ENCODE peak calls at places on chromosome 5, in five cellular contexts. O is GM12878, L is HTR-8/SVneo, C is fibroblast of the conjunctiva, T is G401. Q is an unnamed sample.

GRCh38 chr5:173474881-173475287 is 141.6 kb downstream of the BOD1 start:
- DNase-seq in O (no peak), L (no peak), C (peak), T (peak), Q (no peak)

GRCh38 chr5:8413975-8414374 is 545.0 kb downstream of the MTRR start:
- DNase-seq in O (no peak), L (no peak), C (no peak), T (no peak), Q (no peak)

GRCh38 chr5:56323505-56323904 is 90.4 kb upstream of the ANKRD55 start:
- DNase-seq in O (no peak), L (peak), C (no peak), T (no peak), Q (no peak)

GRCh38 chr5:157219491-157220271 is 39.0 kb downstream of the ITK start:
- DNase-seq in O (peak), L (no peak), C (no peak), T (peak), Q (no peak)

GRCh38 chr5:139792218-139792617 is 3.4 kb upstream of the PSD2 start:
- DNase-seq in O (no peak), L (no peak), C (no peak), T (no peak), Q (no peak)

GRCh38 chr5:171387970-171388815 is 544 bp downstream of the NPM1 start:
- DNase-seq in O (peak), L (peak), C (peak), T (peak), Q (peak)

GRCh38 chr5:160378325-160378724 is 7.9 kb upstream of the C1QTNF2 start:
- DNase-seq in O (no peak), L (no peak), C (no peak), T (no peak), Q (no peak)

GRCh38 chr5:34998058-34998789 is 49.5 kb downstream of the AGXT2 start:
- DNase-seq in O (no peak), L (no peak), C (peak), T (peak), Q (peak)

GRCh38 chr5:178483620-178484019 is 106.6 kb downstream of the COL23A1 start:
- DNase-seq in O (no peak), L (no peak), C (no peak), T (no peak), Q (no peak)

GRCh38 chr5:51380603-51381207 is 2.5 kb upstream of the ISL1 start:
- DNase-seq in O (no peak), L (no peak), C (no peak), T (no peak), Q (peak)

GRCh38 chr5:141343242-141343952 is at the start of gene PCDHGA3:
- DNase-seq in O (no peak), L (no peak), C (peak), T (peak), Q (no peak)

GRCh38 chr5:126486332-126486731 is 63.1 kb downstream of the GRAMD2B start:
- DNase-seq in O (no peak), L (no peak), C (no peak), T (peak), Q (no peak)

GRCh38 chr5:1322955-1323802 is 21.7 kb downstream of the CLPTM1L start:
- DNase-seq in O (no peak), L (no peak), C (no peak), T (no peak), Q (no peak)

GRCh38 chr5:82405618-82406199 is 127.6 kb upstream of the RPS23 start:
- DNase-seq in O (no peak), L (peak), C (peak), T (no peak), Q (no peak)

GRCh38 chr5:8857051-8857450 is 688.8 kb downstream of the SEMA5A start:
- DNase-seq in O (no peak), L (no peak), C (peak), T (no peak), Q (no peak)

GRCh38 chr5:17224858-17225436 is 7.5 kb downstream of the BASP1 start:
- DNase-seq in O (peak), L (no peak), C (no peak), T (no peak), Q (no peak)

GRCh38 chr5:54249210-54250028 is 61.0 kb downstream of the ARL15 start:
- DNase-seq in O (no peak), L (peak), C (no peak), T (peak), Q (peak)

GRCh38 chr5:9771079-9771478 is 140.9 kb upstream of the TAS2R1 start:
- DNase-seq in O (no peak), L (no peak), C (no peak), T (no peak), Q (no peak)

GRCh38 chr5:100654895-100655294 is 119.7 kb downstream of the FAM174A start:
- DNase-seq in O (no peak), L (no peak), C (no peak), T (no peak), Q (no peak)

GRCh38 chr5:76082790-76083554 is at the start of gene SV2C:
- DNase-seq in O (no peak), L (peak), C (no peak), T (no peak), Q (peak)

GRCh38 chr5:174622067-174622466 is 102.3 kb upstream of the MSX2 start:
- DNase-seq in O (no peak), L (no peak), C (no peak), T (no peak), Q (no peak)

GRCh38 chr5:3729631-3730030 is 134.0 kb downstream of the IRX1 start:
- DNase-seq in O (no peak), L (no peak), C (no peak), T (no peak), Q (no peak)

GRCh38 chr5:77087484-77088291 is 603 bp upstream of the ZBED3 start:
- DNase-seq in O (no peak), L (no peak), C (peak), T (peak), Q (no peak)

GRCh38 chr5:81856948-81857928 is 106.3 kb upstream of the SSBP2 start:
- DNase-seq in O (no peak), L (no peak), C (no peak), T (peak), Q (peak)

GRCh38 chr5:56183507-56183906 is 49.6 kb downstream of the ANKRD55 start:
- DNase-seq in O (no peak), L (peak), C (peak), T (no peak), Q (no peak)

GRCh38 chr5:146765089-146765832 is 113.3 kb downstream of the PPP2R2B start:
- DNase-seq in O (no peak), L (no peak), C (no peak), T (no peak), Q (no peak)

GRCh38 chr5:152303841-152304240 is 101.2 kb downstream of the NMUR2 start:
- DNase-seq in O (no peak), L (no peak), C (no peak), T (no peak), Q (no peak)

GRCh38 chr5:3177338-3177737 is 418.3 kb upstream of the IRX1 start:
- DNase-seq in O (no peak), L (no peak), C (no peak), T (no peak), Q (no peak)

GRCh38 chr5:19986806-19987205 is 1.2 kb downstream of the CDH18 start:
- DNase-seq in O (no peak), L (no peak), C (no peak), T (peak), Q (no peak)

GRCh38 chr5:7667216-7667767 is 183.6 kb downstream of the CFAP90 start:
- DNase-seq in O (no peak), L (no peak), C (no peak), T (no peak), Q (no peak)

GRCh38 chr5:143806568-143806967 is 5.4 kb upstream of the HMHB1 start:
- DNase-seq in O (peak), L (no peak), C (no peak), T (peak), Q (no peak)

GRCh38 chr5:12902611-12903010 is 998.4 kb upstream of the CTNND2 start:
- DNase-seq in O (no peak), L (no peak), C (no peak), T (no peak), Q (no peak)

GRCh38 chr5:119439140-119439625 is 13.1 kb upstream of the HSD17B4 start:
- DNase-seq in O (no peak), L (no peak), C (no peak), T (no peak), Q (no peak)